ENCODE peak calls at places on chromosomes 16 and 17, in five cellular contexts. T is GM12865, B is GM20000, V is cardiac muscle cell, C is HFFc6. W is an unnamed sample.

GRCh38 chr16:54426550-54426843 is 139.9 kb upstream of the IRX3 start:
- DNase-seq in B (no peak), T (no peak), C (no peak), V (no peak), W (no peak)

GRCh38 chr17:45409659-45410076 is 23.0 kb downstream of the ARHGAP27 start:
- DNase-seq in T (no peak), B (no peak), V (no peak), C (no peak), W (no peak)

GRCh38 chr16:84419730-84420129 is 51.4 kb downstream of the ATP2C2 start:
- DNase-seq in T (no peak), B (no peak), V (no peak), C (no peak), W (no peak)

GRCh38 chr17:79113699-79114098 is 39.1 kb downstream of the ENGASE start:
- DNase-seq in T (no peak), C (no peak), B (no peak), V (no peak), W (no peak)

GRCh38 chr17:7579839-7580630 is 597 bp downstream of the CD68 start:
- DNase-seq in V (no peak), B (no peak), T (no peak), C (peak), W (no peak)

GRCh38 chr17:72119280-72119962 is 1.4 kb upstream of the SOX9 start:
- DNase-seq in V (no peak), C (no peak), B (no peak), T (peak), W (no peak)

GRCh38 chr17:43515641-43516040 is 30.5 kb downstream of the ETV4 start:
- DNase-seq in B (no peak), T (no peak), C (no peak), V (peak), W (no peak)

GRCh38 chr16:86942469-86943175 is 364.3 kb downstream of the FOXL1 start:
- DNase-seq in C (peak), B (no peak), V (no peak), T (no peak), W (no peak)

GRCh38 chr17:19487009-19487600 is 46.5 kb upstream of the SLC47A1 start:
- DNase-seq in B (no peak), C (no peak), T (no peak), V (peak), W (no peak)

GRCh38 chr17:36935681-36936454 is 1.4 kb upstream of the LHX1 start:
- DNase-seq in T (no peak), V (no peak), B (peak), C (no peak), W (peak)

GRCh38 chr16:30064746-30065111 is 831 bp upstream of the ALDOA start:
- DNase-seq in B (no peak), V (no peak), C (no peak), T (no peak), W (no peak)

GRCh38 chr16:83878838-83879237 is 20.1 kb upstream of the MLYCD start:
- DNase-seq in T (no peak), C (peak), V (peak), B (no peak), W (peak)

GRCh38 chr17:2238432-2239169 is 65.0 kb downstream of the SMG6 start:
- DNase-seq in V (no peak), B (peak), C (no peak), T (peak), W (no peak)

GRCh38 chr17:45768000-45768399 is 16.1 kb upstream of the CRHR1 start:
- DNase-seq in B (no peak), C (peak), V (peak), T (no peak), W (no peak)

GRCh38 chr17:27413295-27413694 is 43.0 kb upstream of the KSR1 start:
- DNase-seq in T (no peak), V (no peak), C (no peak), B (no peak), W (no peak)

GRCh38 chr16:86854895-86855294 is 276.5 kb downstream of the FOXL1 start:
- DNase-seq in T (no peak), C (no peak), V (no peak), B (no peak), W (no peak)

GRCh38 chr17:69819316-69820087 is 255.5 kb upstream of the KCNJ16 start:
- DNase-seq in B (no peak), C (peak), V (peak), T (no peak), W (no peak)

GRCh38 chr17:81035389-81036127 is 607 bp downstream of the BAIAP2 start:
- DNase-seq in C (peak), B (no peak), T (no peak), V (peak), W (peak)

DNA sequence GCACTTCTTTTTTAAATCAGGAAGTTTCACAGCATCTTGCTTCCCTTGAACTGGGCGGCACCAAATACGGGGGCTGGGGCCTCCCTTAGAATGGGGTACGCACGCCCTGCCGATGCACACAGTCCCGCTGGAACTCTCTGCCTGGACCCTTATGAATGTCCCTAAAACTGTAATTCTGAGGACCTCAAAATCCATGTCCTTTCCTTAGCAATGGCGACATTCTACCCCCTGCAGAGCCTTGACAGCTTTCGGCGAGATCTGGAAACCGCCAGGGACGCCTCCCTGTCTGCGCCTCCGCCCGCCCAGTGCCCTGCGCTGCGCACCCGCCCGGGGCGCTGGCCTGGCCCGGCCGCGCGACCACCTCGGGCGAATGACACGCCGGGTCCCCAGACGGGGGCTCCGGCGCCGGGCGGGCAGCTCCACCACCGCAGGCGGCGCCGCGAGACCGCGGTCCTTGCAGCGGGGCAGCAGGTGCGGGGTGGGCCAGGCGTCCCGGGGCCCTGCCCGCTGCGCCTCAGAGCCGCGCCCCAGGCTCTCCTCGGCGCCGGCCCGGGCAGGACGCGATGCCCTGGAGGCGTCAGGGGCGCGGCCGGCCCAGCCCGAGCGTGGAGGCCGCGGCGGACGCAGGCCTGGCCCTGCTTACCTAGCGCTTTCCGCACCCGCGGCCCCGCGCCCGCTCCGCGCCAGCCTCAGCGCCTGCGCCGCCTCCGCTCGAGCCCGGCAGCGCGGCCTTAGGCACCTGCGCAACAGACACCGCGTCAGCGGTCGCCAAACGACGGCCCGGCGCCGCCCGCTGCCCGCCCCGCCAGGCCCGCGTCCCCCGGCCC is 548 bp downstream of the HAGH start:
- DNase-seq in V (peak), T (peak), C (peak), B (peak), W (peak)
- TF ChIP-seq CTCF in V (no peak), T (peak), C (peak), B (no peak), W (no peak)

DNA sequence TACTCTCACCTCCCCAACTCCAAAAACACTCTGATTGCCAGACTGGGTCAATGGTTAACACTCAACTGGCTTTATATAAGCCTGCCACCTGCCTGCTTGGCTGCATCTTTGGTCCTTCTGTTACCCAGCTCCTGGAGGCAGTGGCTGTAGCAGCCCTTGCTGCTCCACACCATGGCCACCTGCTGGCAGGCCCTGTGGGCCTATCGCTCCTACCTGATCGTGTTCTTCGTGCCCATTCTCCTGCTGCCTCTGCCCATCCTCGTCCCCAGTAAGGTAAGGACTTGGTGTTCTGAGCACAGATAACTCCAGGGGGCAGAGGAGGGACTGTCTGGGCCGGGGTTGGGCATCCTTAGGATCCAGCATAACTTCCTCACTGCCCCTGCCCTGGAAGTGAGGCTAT is at the start of gene SLC13A2:
- DNase-seq in V (no peak), T (no peak), C (no peak), B (no peak), W (peak)
- TF ChIP-seq CTCF in V (no peak), T (no peak), C (peak), B (no peak), W (no peak)

DNA sequence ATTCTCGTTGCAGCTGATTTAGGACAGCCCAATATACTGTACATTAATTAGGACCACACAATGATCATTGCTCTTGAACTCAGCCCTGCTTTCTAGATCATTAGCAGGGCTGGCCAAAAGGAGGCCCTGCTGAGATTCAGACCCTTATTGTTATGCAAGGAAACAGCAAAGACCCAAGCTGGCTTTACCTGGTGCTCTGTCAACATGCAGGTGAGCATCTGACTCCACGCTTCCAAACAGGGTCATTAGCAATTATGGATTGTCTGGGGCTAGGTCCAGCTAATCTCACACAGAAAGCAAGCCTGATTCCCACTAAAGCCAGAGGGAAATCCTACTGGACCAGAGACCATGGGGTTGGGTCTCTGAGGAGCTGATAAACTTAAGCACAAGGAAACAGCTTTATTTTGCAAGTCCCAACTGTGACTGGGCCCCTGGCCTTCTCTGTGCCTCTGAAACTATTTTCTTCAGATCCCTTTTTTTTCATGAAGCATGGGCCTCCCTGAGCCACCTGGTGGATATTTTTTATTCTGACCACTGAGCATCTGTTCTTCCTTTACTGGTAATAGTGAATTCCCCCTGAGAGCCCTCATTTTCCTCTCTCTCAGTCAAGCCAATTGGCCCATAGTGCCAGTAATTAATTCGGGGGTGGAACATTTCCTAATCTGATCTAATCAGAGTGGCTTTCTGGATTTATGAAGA is 236.1 kb downstream of the GRIN2A start:
- DNase-seq in T (peak), B (no peak), V (no peak), C (no peak), W (no peak)
- TF ChIP-seq CTCF in T (peak), B (no peak), V (no peak), C (no peak), W (no peak)

DNA sequence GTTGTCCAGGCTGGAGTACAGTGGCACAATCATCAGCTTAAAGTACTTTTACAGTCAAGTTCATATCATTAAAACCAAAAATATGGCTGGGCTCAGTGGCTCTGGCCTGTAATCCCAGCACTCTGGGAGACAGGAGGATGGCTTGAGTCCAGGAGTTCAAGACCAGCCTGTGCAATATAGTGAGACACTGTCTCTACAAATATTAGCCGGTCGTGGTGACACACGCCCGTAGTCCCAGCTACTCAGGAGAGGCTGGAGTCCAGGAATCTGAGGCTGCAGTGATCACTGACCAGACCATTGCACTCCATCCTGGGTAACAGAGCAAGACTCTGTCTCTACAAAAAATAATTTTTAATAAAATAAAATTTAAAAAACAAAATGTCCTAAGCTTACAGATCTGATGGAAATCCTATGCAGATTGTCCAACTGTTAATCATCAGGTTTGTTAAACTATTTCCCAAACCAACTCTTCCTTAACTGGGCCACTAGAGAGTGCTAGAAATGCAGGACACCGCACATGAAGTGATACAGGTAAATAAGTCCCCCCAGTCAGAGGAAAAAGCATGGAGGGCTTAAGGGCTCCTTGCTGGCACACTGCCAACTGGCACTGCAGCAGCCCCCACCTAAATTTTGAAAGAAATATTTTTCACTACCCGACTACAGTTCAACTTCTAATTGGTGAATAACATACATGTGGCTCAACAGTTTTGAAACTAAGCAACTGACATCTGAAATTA is 2.8 kb downstream of the USP22 start:
- DNase-seq in C (peak), T (peak), B (no peak), V (peak), W (peak)
- TF ChIP-seq CTCF in C (peak), T (peak), B (peak), V (peak), W (peak)

GRCh38 chr16:21614896-21615295 is 15.5 kb downstream of the METTL9 start:
- DNase-seq in C (no peak), T (no peak), V (no peak), B (no peak), W (no peak)
- TF ChIP-seq CTCF in C (peak), T (no peak), V (no peak), B (no peak), W (peak)